ENCODE peak calls at places on chromosomes 6 and 20, in seven cellular contexts. Z, U, R, X, J, Y and V are unnamed samples.

GRCh38 chr20:24996449-24997195 is 4.1 kb upstream of the APMAP start:
- DNase-seq in Z (no peak), U (no peak), R (no peak), X (no peak), J (no peak), Y (no peak), V (no peak)

GRCh38 chr20:63381781-63382431 is 20.8 kb upstream of the CHRNA4 start:
- DNase-seq in Z (no peak), U (no peak), R (no peak), X (no peak), J (no peak), Y (no peak), V (peak)

GRCh38 chr6:36594816-36595167 is 630 bp downstream of the SRSF3 start:
- DNase-seq in Z (no peak), U (no peak), R (peak), X (no peak), J (peak), Y (no peak), V (no peak)

GRCh38 chr6:163837681-163838431 is 423.3 kb downstream of the QKI start:
- DNase-seq in Z (no peak), U (no peak), R (peak), X (no peak), J (peak), Y (no peak), V (peak)

GRCh38 chr6:105077592-105078463 is 102.0 kb downstream of the POPDC3 start:
- DNase-seq in Z (no peak), U (no peak), R (peak), X (peak), J (peak), Y (peak), V (peak)

GRCh38 chr20:61980647-61981583 is 84.8 kb downstream of the TAF4 start:
- DNase-seq in Z (no peak), U (no peak), R (peak), X (peak), J (peak), Y (no peak), V (peak)

GRCh38 chr6:108250240-108250866 is 10.5 kb downstream of the SNX3 start:
- DNase-seq in Z (no peak), U (no peak), R (peak), X (peak), J (peak), Y (no peak), V (peak)

GRCh38 chr20:33732166-33732970 is 572 bp downstream of the ZNF341 start:
- DNase-seq in Z (peak), U (peak), R (no peak), X (peak), J (peak), Y (peak), V (peak)

GRCh38 chr20:47922280-47922675 is 137.0 kb upstream of the SULF2 start:
- DNase-seq in Z (no peak), U (no peak), R (no peak), X (peak), J (peak), Y (no peak), V (peak)

GRCh38 chr20:53934421-53935352 is 135.7 kb downstream of the BCAS1 start:
- DNase-seq in Z (no peak), U (no peak), R (peak), X (peak), J (peak), Y (no peak), V (peak)

GRCh38 chr20:25540273-25540672 is 45.1 kb downstream of the NINL start:
- DNase-seq in Z (no peak), U (no peak), R (peak), X (peak), J (peak), Y (no peak), V (no peak)

GRCh38 chr6:91081452-91082067 is 494.7 kb upstream of the MAP3K7 start:
- DNase-seq in Z (no peak), U (no peak), R (peak), X (peak), J (peak), Y (peak), V (peak)

GRCh38 chr6:111683749-111684267 is 78.1 kb upstream of the TRAF3IP2 start:
- DNase-seq in Z (no peak), U (no peak), R (peak), X (peak), J (peak), Y (peak), V (peak)

GRCh38 chr6:80132942-80133517 is 26.6 kb downstream of the BCKDHB start:
- DNase-seq in Z (no peak), U (no peak), R (peak), X (peak), J (peak), Y (peak), V (peak)

GRCh38 chr20:5806457-5807263 is 56.5 kb downstream of the SHLD1 start:
- DNase-seq in Z (no peak), U (no peak), R (no peak), X (peak), J (no peak), Y (no peak), V (no peak)

GRCh38 chr20:3753098-3753497 is 14.5 kb downstream of the ADISSP start:
- DNase-seq in Z (peak), U (no peak), R (peak), X (peak), J (peak), Y (peak), V (peak)

GRCh38 chr6:166567813-166568212 is 18.7 kb downstream of the RAMACL start:
- DNase-seq in Z (no peak), U (no peak), R (no peak), X (no peak), J (no peak), Y (no peak), V (no peak)

GRCh38 chr20:6718660-6719059 is 48.8 kb upstream of the BMP2 start:
- DNase-seq in Z (no peak), U (no peak), R (peak), X (peak), J (no peak), Y (no peak), V (peak)

GRCh38 chr20:36092424-36093024 is 62.0 kb upstream of the EPB41L1 start:
- DNase-seq in Z (no peak), U (peak), R (peak), X (peak), J (no peak), Y (no peak), V (peak)

GRCh38 chr20:38805502-38805957 is at the start of gene PPP1R16B:
- DNase-seq in Z (peak), U (peak), R (peak), X (no peak), J (no peak), Y (no peak), V (peak)

GRCh38 chr6:25042599-25042936 is 106.8 kb upstream of the RIPOR2 start:
- DNase-seq in Z (no peak), U (no peak), R (no peak), X (no peak), J (no peak), Y (no peak), V (no peak)

GRCh38 chr20:48791014-48791413 is 36.8 kb downstream of the PREX1 start:
- DNase-seq in Z (no peak), U (no peak), R (no peak), X (no peak), J (no peak), Y (no peak), V (no peak)

GRCh38 chr6:162377735-162378134 is 349.8 kb downstream of the PRKN start:
- DNase-seq in Z (no peak), U (no peak), R (no peak), X (peak), J (peak), Y (peak), V (no peak)

GRCh38 chr6:57216235-57217101 is 5.6 kb downstream of the RAB23 start:
- DNase-seq in Z (no peak), U (no peak), R (peak), X (peak), J (peak), Y (no peak), V (no peak)

GRCh38 chr6:75023634-75024033 is 182.2 kb downstream of the COL12A1 start:
- DNase-seq in Z (no peak), U (no peak), R (peak), X (peak), J (no peak), Y (no peak), V (peak)

GRCh38 chr6:129280719-129281118 is 397.8 kb downstream of the LAMA2 start:
- DNase-seq in Z (no peak), U (no peak), R (no peak), X (no peak), J (no peak), Y (no peak), V (no peak)

GRCh38 chr20:32455171-32455900 is 97.2 kb downstream of the ASXL1 start:
- DNase-seq in Z (no peak), U (peak), R (no peak), X (no peak), J (no peak), Y (no peak), V (no peak)